ENCODE peak calls at places on chromosome 6, in eight cellular contexts. E, X, M, W, T, C, G and J are unnamed samples.
A peak's percentile ranks its signal among the peaks of the same experiment; 100 is the strongest.

GRCh38 chr6:277746-278145 is 14.5 kb upstream of the DUSP22 start:
- DNase-seq in G (no peak), E (no peak), T (no peak), X (no peak), W (no peak), C (no peak), M (no peak), J (no peak)

GRCh38 chr6:142740449-142740848 is 204.5 kb downstream of the HIVEP2 start:
- DNase-seq in G (no peak), X (no peak), W (no peak), C (no peak), M (no peak), E (no peak), T (no peak), J (no peak)

GRCh38 chr6:103105686-103106085 is 1712.2 kb downstream of the GRIK2 start:
- DNase-seq in X (no peak), G (no peak), W (no peak), C (no peak), M (no peak), E (no peak), T (no peak), J (no peak)

GRCh38 chr6:129364767-129365166 is 345.2 kb downstream of the ARHGAP18 start:
- DNase-seq in X (no peak), M (no peak), W (no peak), C (no peak), T (no peak), E (no peak), G (no peak), J (no peak)

GRCh38 chr6:118202517-118202916 is 295.5 kb downstream of the SLC35F1 start:
- DNase-seq in G (no peak), E (no peak), C (no peak), M (no peak), X (no peak), W (no peak), T (no peak), J (no peak)

GRCh38 chr6:159065091-159065490 is 20.3 kb upstream of the TAGAP start:
- DNase-seq in M (no peak), X (no peak), E (no peak), W (no peak), G (no peak), C (no peak), T (no peak), J (no peak)

GRCh38 chr6:52221302-52221701 is 23.0 kb downstream of the IL17F start:
- DNase-seq in C (no peak), E (no peak), T (peak; percentile 76), G (no peak), X (no peak), M (no peak), W (no peak), J (peak; percentile 75)

GRCh38 chr6:112690497-112691202 is 343.5 kb downstream of the RFPL4B start:
- DNase-seq in G (peak; percentile 49), M (peak; percentile 84), T (no peak), X (no peak), C (no peak), W (no peak), E (peak; percentile 61), J (no peak)

GRCh38 chr6:121443953-121444590 is 8.6 kb downstream of the GJA1 start:
- DNase-seq in C (no peak), W (no peak), G (no peak), X (no peak), T (no peak), E (peak; percentile 42), M (no peak), J (no peak)

GRCh38 chr6:96246563-96246962 is 230.8 kb downstream of the FUT9 start:
- DNase-seq in G (no peak), W (no peak), C (no peak), X (no peak), E (no peak), M (no peak), T (peak; percentile 76), J (no peak)

GRCh38 chr6:37077459-37078296 is 72.2 kb downstream of the FGD2 start:
- DNase-seq in G (peak; percentile 94), C (peak; percentile 34), W (peak; percentile 86), X (no peak), T (no peak), E (peak; percentile 97), M (no peak), J (no peak)

GRCh38 chr6:4521070-4521469 is 255.1 kb upstream of the CDYL start:
- DNase-seq in M (no peak), E (no peak), W (no peak), X (no peak), T (no peak), G (no peak), C (no peak), J (no peak)

GRCh38 chr6:143325379-143326140 is 124.9 kb downstream of the ADAT2 start:
- DNase-seq in M (no peak), X (no peak), C (no peak), W (no peak), T (no peak), E (peak; percentile 7), G (no peak), J (no peak)

GRCh38 chr6:53694800-53695394 is 29.3 kb upstream of the KLHL31 start:
- DNase-seq in T (no peak), X (no peak), W (no peak), M (no peak), C (no peak), G (no peak), E (no peak), J (no peak)

GRCh38 chr6:53691252-53691651 is 25.7 kb upstream of the KLHL31 start:
- DNase-seq in M (no peak), X (no peak), E (no peak), T (no peak), W (no peak), G (no peak), C (no peak), J (no peak)

GRCh38 chr6:53692172-53692571 is 26.6 kb upstream of the KLHL31 start:
- DNase-seq in G (no peak), X (no peak), W (no peak), C (no peak), E (no peak), T (no peak), M (no peak), J (no peak)

GRCh38 chr6:53696351-53696750 is 30.8 kb upstream of the KLHL31 start:
- DNase-seq in X (no peak), T (no peak), W (no peak), G (no peak), M (no peak), E (no peak), C (no peak), J (no peak)

DNA sequence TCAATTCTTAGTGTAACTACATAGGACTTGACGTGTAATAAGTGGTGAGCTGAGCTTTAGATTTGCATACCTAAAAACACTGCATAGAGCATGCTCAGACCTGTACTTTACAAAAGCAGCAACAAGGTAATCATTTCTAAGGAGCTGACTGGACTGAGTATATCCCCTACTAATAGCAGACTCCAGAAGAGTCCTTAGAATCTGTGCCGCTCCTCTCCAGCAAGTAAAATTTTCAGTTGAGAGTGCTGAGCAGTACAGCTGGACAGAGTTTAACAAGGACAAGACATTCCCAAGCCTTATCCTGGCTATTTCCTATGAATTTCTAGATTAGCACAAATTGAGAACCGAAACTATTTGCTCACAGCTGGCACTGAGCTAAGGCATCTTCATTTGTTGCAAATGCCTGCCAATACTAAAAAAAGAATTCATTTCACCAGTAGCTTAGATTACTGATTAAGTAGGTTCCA is 26.1 kb upstream of the KLHL31 start:
- DNase-seq in E (peak; percentile 35), M (no peak), W (no peak), C (no peak), G (no peak), T (peak; percentile 61), X (no peak), J (peak; percentile 2)
- H3K4me3 ChIP-seq in E (no peak overlapping the region), M (no peak overlapping the region), W (no peak overlapping the region), C (no peak overlapping the region), G (no peak overlapping the region), T (peak overlapping the region; percentile 14), X (no peak overlapping the region), J (no peak overlapping the region)

GRCh38 chr6:83071023-83071422 is 3.6 kb downstream of the DOP1A start:
- DNase-seq in T (peak; percentile 63), E (peak; percentile 58), W (no peak), X (no peak), C (no peak), G (no peak), M (peak; percentile 46), J (peak; percentile 64)
- H3K4me3 ChIP-seq in T (no peak overlapping the region), E (no peak overlapping the region), W (no peak overlapping the region), X (no peak overlapping the region), C (no peak overlapping the region), G (no peak overlapping the region), M (peak overlapping the region; percentile 27), J (no peak overlapping the region)

DNA sequence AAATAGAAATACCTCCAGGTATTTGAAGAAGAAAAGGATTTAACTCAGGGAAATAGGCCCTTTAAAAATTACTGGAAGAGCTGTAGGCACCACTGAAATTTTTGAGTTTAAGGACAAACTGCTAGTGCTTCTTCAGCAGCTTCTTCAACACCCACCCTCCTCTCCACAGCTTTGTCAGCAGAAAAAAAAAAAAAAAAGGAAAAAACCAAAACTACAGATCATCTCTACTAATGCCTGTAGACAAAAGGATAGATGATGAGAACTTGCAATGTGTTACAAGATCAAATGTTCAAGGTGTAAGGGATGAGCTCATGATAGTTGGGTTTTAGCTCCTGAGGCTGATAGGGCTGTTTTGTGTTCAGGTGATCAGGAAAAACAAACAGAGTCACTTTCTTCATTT is 55.2 kb upstream of the PREP start:
- DNase-seq in X (no peak), E (no peak), G (no peak), M (no peak), W (no peak), C (no peak), T (no peak), J (no peak)
- H3K4me3 ChIP-seq in X (no peak overlapping the region), E (no peak overlapping the region), G (no peak overlapping the region), M (no peak overlapping the region), W (no peak overlapping the region), C (no peak overlapping the region), T (no peak overlapping the region), J (peak overlapping the region; percentile 56)

GRCh38 chr6:20687494-20687893 is 153.2 kb downstream of the CDKAL1 start:
- DNase-seq in W (no peak), C (no peak), T (no peak), X (no peak), G (no peak), E (no peak), M (no peak), J (peak; percentile 47)

GRCh38 chr6:20686142-20686541 is 151.9 kb downstream of the CDKAL1 start:
- DNase-seq in T (no peak), W (no peak), E (no peak), M (no peak), G (no peak), C (no peak), X (no peak), J (no peak)

GRCh38 chr6:20681243-20681684 is 147.0 kb downstream of the CDKAL1 start:
- DNase-seq in G (no peak), E (no peak), W (no peak), M (no peak), C (no peak), X (no peak), T (no peak), J (no peak)

GRCh38 chr6:20680697-20681165 is 146.5 kb downstream of the CDKAL1 start:
- DNase-seq in T (peak; percentile 19), G (no peak), X (no peak), M (no peak), C (no peak), E (peak; percentile 61), W (peak; percentile 7), J (no peak)

DNA sequence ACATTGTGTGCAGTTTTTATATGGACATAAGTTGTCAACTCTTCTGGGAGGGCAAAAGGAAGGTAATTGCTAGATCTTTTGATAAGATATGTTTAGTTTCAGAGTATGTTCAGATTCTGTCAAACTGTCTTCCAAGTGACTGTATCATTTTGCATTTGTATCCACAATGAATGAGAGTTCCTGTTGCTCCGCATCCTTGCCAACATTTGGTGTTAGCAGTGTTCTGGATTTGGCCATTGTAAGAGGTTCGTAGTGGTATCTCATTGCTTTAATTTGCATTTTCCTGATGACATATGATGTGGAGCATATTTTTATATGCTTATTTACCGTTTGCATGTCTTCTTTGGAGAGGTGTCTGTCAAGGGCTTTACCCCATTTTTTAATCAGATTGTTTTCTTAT is 150.2 kb downstream of the CDKAL1 start:
- DNase-seq in E (no peak), W (no peak), M (no peak), X (no peak), C (no peak), T (no peak), G (no peak), J (no peak)
- H3K4me3 ChIP-seq in E (no peak overlapping the region), W (no peak overlapping the region), M (no peak overlapping the region), X (no peak overlapping the region), C (no peak overlapping the region), T (no peak overlapping the region), G (no peak overlapping the region), J (no peak overlapping the region)